ENCODE peak calls at places on chromosomes 5 and 9, in four cellular contexts. Z is stimulated activated CD4-positive, alpha-beta T cell treated with anti-CD3 and anti-CD28 coated beads, Interleukin-4, amount 100 ng/mL, for 1 hour; O is NCI-H2227 treated with DMSO at 0.1 percent for 48 hours; U is gastrocnemius medialis. L is an unnamed sample.

GRCh38 chr5:17839848-17840247 is 205.6 kb downstream of the TAF11L14 start:
- DNase-seq in Z (no peak), O (no peak), U (no peak), L (no peak)

GRCh38 chr5:151084363-151084762 is 3.5 kb upstream of the TNIP1 start:
- DNase-seq in Z (no peak), O (no peak), U (no peak), L (no peak)

GRCh38 chr9:132372177-132373095 is 17.6 kb upstream of the SETX start:
- DNase-seq in Z (no peak), O (no peak), U (peak; percentile 41), L (no peak)

GRCh38 chr5:79512692-79513518 is 1.0 kb downstream of the HOMER1 start:
- DNase-seq in Z (peak; percentile 4), O (no peak), U (peak; percentile 46), L (no peak)

GRCh38 chr5:11289208-11289607 is 528.2 kb upstream of the DAP start:
- DNase-seq in Z (no peak), O (no peak), U (no peak), L (no peak)

GRCh38 chr9:23663536-23663935 is 162.5 kb downstream of the ELAVL2 start:
- DNase-seq in Z (no peak), O (no peak), U (no peak), L (no peak)

GRCh38 chr5:2024986-2025721 is 142.4 kb upstream of the IRX4 start:
- DNase-seq in Z (no peak), O (no peak), U (no peak), L (no peak)

GRCh38 chr9:68777070-68777763 is 72.2 kb downstream of the PIP5K1B start:
- DNase-seq in Z (no peak), O (no peak), U (no peak), L (no peak)

GRCh38 chr5:55601209-55601618 is 66.5 kb upstream of the PLPP1 start:
- DNase-seq in Z (no peak), O (no peak), U (peak; percentile 75), L (no peak)

GRCh38 chr5:169814522-169814921 is 165.8 kb downstream of the INSYN2B start:
- DNase-seq in Z (no peak), O (no peak), U (no peak), L (no peak)

GRCh38 chr5:111922344-111922743 is 165.3 kb upstream of the NREP start:
- DNase-seq in Z (no peak), O (no peak), U (no peak), L (no peak)

GRCh38 chr5:14728109-14728938 is 63.8 kb downstream of the OTULIN start:
- DNase-seq in Z (no peak), O (peak; percentile 20), U (no peak), L (no peak)

GRCh38 chr5:178180141-178180863 is 6.9 kb downstream of the GMCL2 start:
- DNase-seq in Z (no peak), O (no peak), U (no peak), L (no peak)

GRCh38 chr5:102927007-102927406 is 171.9 kb downstream of the PAM start:
- DNase-seq in Z (no peak), O (no peak), U (no peak), L (no peak)

GRCh38 chr9:127344373-127344995 is 52.5 kb upstream of the SLC2A8 start:
- DNase-seq in Z (no peak), O (no peak), U (no peak), L (no peak)

GRCh38 chr9:98142182-98142924 is 23.3 kb upstream of the TRIM14 start:
- DNase-seq in Z (no peak), O (no peak), U (no peak), L (no peak)

L was measured in GOT3.